ENCODE peak calls at places on chromosomes 16 and 17, in nine cellular contexts. O, L, I, X, Q, T, R, H and V are unnamed samples.

GRCh38 chr16:67212766-67213165 is 13.8 kb downstream of the ELMO3 start:
- DNase-seq in O (no peak), L (no peak), I (no peak), X (no peak), Q (no peak), T (peak; percentile 73), R (no peak), H (no peak), V (no peak)

GRCh38 chr17:63405741-63406261 is 40.3 kb downstream of the CYB561 start:
- DNase-seq in O (peak; percentile 68), L (no peak), I (no peak), X (no peak), Q (peak; percentile 75), T (peak; percentile 94), R (no peak), H (no peak), V (no peak)

GRCh38 chr17:65455972-65456343 is 105.5 kb downstream of the AXIN2 start:
- DNase-seq in O (no peak), L (no peak), I (no peak), X (peak; percentile 15), Q (peak; percentile 67), T (peak; percentile 43), R (peak; percentile 15), H (no peak), V (no peak)

GRCh38 chr17:75763613-75764416 is 1.2 kb downstream of the GALK1 start:
- DNase-seq in O (no peak), L (no peak), I (no peak), X (no peak), Q (no peak), T (no peak), R (no peak), H (no peak), V (no peak)

GRCh38 chr16:60740033-60740696 is 1296.1 kb downstream of the CDH8 start:
- DNase-seq in O (no peak), L (no peak), I (no peak), X (no peak), Q (no peak), T (no peak), R (no peak), H (no peak), V (no peak)

GRCh38 chr16:53829186-53829747 is 125.3 kb downstream of the FTO start:
- DNase-seq in O (peak; percentile 26), L (no peak), I (no peak), X (no peak), Q (no peak), T (peak; percentile 39), R (no peak), H (no peak), V (no peak)

GRCh38 chr17:38939987-38940386 is 14.6 kb downstream of the LASP1NB start:
- DNase-seq in O (no peak), L (no peak), I (no peak), X (no peak), Q (no peak), T (no peak), R (no peak), H (no peak), V (no peak)

GRCh38 chr16:64311241-64311640 is 810.6 kb downstream of the CDH11 start:
- DNase-seq in O (no peak), L (no peak), I (no peak), X (no peak), Q (no peak), T (peak; percentile 48), R (no peak), H (no peak), V (no peak)

GRCh38 chr16:23497543-23497868 is 12.8 kb downstream of the GGA2 start:
- DNase-seq in O (no peak), L (no peak), I (no peak), X (no peak), Q (no peak), T (no peak), R (no peak), H (no peak), V (no peak)

GRCh38 chr16:23486480-23486879 is 23.8 kb downstream of the GGA2 start:
- DNase-seq in O (no peak), L (no peak), I (no peak), X (no peak), Q (no peak), T (peak; percentile 61), R (peak; percentile 41), H (peak; percentile 63), V (no peak)

GRCh38 chr16:23494188-23494587 is 16.1 kb downstream of the GGA2 start:
- DNase-seq in O (no peak), L (no peak), I (no peak), X (no peak), Q (no peak), T (no peak), R (no peak), H (no peak), V (no peak)

GRCh38 chr16:23496826-23497542 is 13.3 kb downstream of the GGA2 start:
- DNase-seq in O (no peak), L (no peak), I (no peak), X (peak; percentile 47), Q (no peak), T (no peak), R (peak; percentile 59), H (peak; percentile 56), V (no peak)

DNA sequence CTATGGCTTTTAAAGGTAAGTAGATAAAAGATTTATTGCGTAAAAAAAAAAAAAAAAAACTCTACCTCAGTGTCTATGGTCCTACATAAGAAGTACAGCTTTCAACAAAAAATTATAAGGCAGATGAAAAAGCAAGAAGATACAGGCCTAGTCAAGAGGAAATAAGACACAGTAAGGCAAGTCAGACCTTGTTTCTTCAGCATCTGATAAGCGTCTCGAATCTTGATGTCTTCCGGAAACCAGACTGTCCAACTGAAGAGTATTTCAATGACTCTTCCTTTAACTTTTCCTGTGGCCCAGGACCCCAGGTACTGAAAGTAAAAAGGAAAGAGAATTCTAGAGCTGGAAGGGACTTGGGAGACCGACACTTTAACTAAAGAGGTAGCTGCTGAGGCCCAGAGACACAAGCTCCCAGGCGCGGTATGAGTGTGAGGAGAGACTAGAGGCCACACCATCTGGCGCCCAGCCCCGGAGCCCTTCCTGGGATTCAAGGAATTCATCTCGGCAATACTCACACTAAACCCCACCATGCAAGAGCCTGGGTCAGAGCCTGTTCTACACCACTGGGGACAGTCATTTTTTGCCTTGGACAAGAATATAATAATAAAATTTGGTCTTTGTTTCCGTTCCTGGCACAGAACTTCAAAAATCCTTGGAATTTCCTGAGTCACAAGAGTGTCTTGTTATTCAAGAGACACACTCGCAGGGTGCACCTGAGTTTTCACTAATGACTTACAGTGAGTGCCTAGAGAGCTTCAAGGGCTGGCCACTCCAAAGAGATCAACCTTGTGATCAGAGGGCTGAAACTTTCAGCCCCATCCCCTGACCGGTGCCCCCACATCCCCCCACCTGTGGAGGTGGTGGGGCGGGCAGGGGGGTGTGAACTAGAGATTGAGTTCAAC is 18.6 kb downstream of the GGA2 start:
- DNase-seq in O (no peak), L (no peak), I (no peak), X (no peak), Q (no peak), T (peak; percentile 69), R (no peak), H (no peak), V (no peak)
- H3K27ac ChIP-seq in O (peak overlapping the region; percentile 11), L (no peak overlapping the region), I (no peak overlapping the region), X (no peak overlapping the region), Q (no peak overlapping the region), T (no peak overlapping the region), R (no peak overlapping the region), H (peak overlapping the region; percentile 45), V (no peak overlapping the region)

GRCh38 chr16:79209308-79209707 is 391.2 kb downstream of the MAF start:
- DNase-seq in O (no peak), L (no peak), I (no peak), X (no peak), Q (no peak), T (no peak), R (no peak), H (no peak), V (no peak)

GRCh38 chr16:79213214-79213613 is 387.3 kb downstream of the MAF start:
- DNase-seq in O (no peak), L (no peak), I (no peak), X (peak; percentile 23), Q (no peak), T (no peak), R (no peak), H (no peak), V (no peak)

GRCh38 chr16:79210629-79211028 is 389.9 kb downstream of the MAF start:
- DNase-seq in O (no peak), L (no peak), I (no peak), X (no peak), Q (no peak), T (no peak), R (no peak), H (no peak), V (no peak)

GRCh38 chr16:79211581-79211980 is 389.0 kb downstream of the MAF start:
- DNase-seq in O (no peak), L (no peak), I (no peak), X (no peak), Q (no peak), T (no peak), R (no peak), H (no peak), V (no peak)

GRCh38 chr16:79212114-79212791 is 388.3 kb downstream of the MAF start:
- DNase-seq in O (no peak), L (no peak), I (no peak), X (no peak), Q (peak; percentile 54), T (no peak), R (no peak), H (no peak), V (no peak)
- H3K4me3 ChIP-seq in O (no peak overlapping the region), L (no peak overlapping the region), I (no peak overlapping the region), X (no peak overlapping the region), Q (no peak overlapping the region), T (no peak overlapping the region), R (no peak overlapping the region), H (no peak overlapping the region), V (no peak overlapping the region)

GRCh38 chr17:18183334-18184142 is at the start of gene ALKBH5:
- DNase-seq in O (peak; percentile 99), L (peak; percentile 99), I (peak; percentile 99), X (peak; percentile 97), Q (peak; percentile 99), T (peak; percentile 99), R (peak; percentile 98), H (peak; percentile 98), V (peak; percentile 95)
- TF ChIP-seq CTCF in O (peak; percentile 39), L (peak; percentile 10), I (peak; percentile 31), X (peak; percentile 43), Q (peak; percentile 42), T (peak; percentile 42), R (no peak), H (no peak), V (peak; percentile 42)

GRCh38 chr16:81620796-81621195 is 158.3 kb upstream of the PLCG2 start:
- DNase-seq in O (no peak), L (no peak), I (no peak), X (no peak), Q (no peak), T (no peak), R (no peak), H (no peak), V (no peak)

GRCh38 chr16:81623365-81624102 is 155.6 kb upstream of the PLCG2 start:
- DNase-seq in O (no peak), L (no peak), I (peak; percentile 62), X (no peak), Q (peak; percentile 73), T (peak; percentile 54), R (no peak), H (no peak), V (no peak)

GRCh38 chr16:81620029-81620428 is 159.1 kb upstream of the PLCG2 start:
- DNase-seq in O (no peak), L (no peak), I (no peak), X (no peak), Q (no peak), T (no peak), R (no peak), H (no peak), V (no peak)

GRCh38 chr16:81618661-81619060 is 160.4 kb upstream of the PLCG2 start:
- DNase-seq in O (no peak), L (no peak), I (no peak), X (peak; percentile 55), Q (peak; percentile 63), T (no peak), R (peak; percentile 44), H (no peak), V (no peak)

GRCh38 chr16:81621496-81621895 is 157.6 kb upstream of the PLCG2 start:
- DNase-seq in O (no peak), L (no peak), I (no peak), X (no peak), Q (no peak), T (no peak), R (no peak), H (no peak), V (no peak)
- H3K27ac ChIP-seq in O (no peak overlapping the region), L (no peak overlapping the region), I (no peak overlapping the region), X (no peak overlapping the region), Q (no peak overlapping the region), T (no peak overlapping the region), R (no peak overlapping the region), H (no peak overlapping the region), V (no peak overlapping the region)